ENCODE peak calls at places on chromosome 2, in five cellular contexts. B, M, W, D and Z are unnamed samples.

GRCh38 chr2:175001546-175001945 is 3.6 kb downstream of the CHN1 start:
- DNase-seq in B (no peak), D (no peak), W (no peak), M (no peak), Z (no peak)

GRCh38 chr2:229179598-229179997 is 91.5 kb downstream of the PID1 start:
- DNase-seq in B (no peak), D (no peak), M (no peak), W (no peak), Z (no peak)

GRCh38 chr2:216195565-216195978 is 86.4 kb downstream of the XRCC5 start:
- DNase-seq in W (no peak), D (peak), B (no peak), M (no peak), Z (no peak)

GRCh38 chr2:225052703-225053102 is 10.4 kb upstream of the DOCK10 start:
- DNase-seq in M (no peak), W (no peak), B (peak), D (no peak), Z (no peak)

GRCh38 chr2:20093263-20094141 is 42.1 kb upstream of the LAPTM4A start:
- DNase-seq in M (no peak), D (peak), W (no peak), B (no peak), Z (peak)

GRCh38 chr2:112622528-112622849 is 23.2 kb upstream of the SLC20A1 start:
- DNase-seq in W (no peak), M (no peak), B (no peak), D (peak), Z (no peak)

GRCh38 chr2:232573821-232574435 is 23.4 kb downstream of the EIF4E2 start:
- DNase-seq in B (no peak), D (no peak), W (no peak), M (no peak), Z (no peak)

GRCh38 chr2:239273280-239274234 is 127.3 kb downstream of the HDAC4 start:
- DNase-seq in B (no peak), D (no peak), M (no peak), W (no peak), Z (no peak)

GRCh38 chr2:223649941-223650530 is 47.9 kb upstream of the SCG2 start:
- DNase-seq in M (no peak), W (no peak), B (no peak), D (no peak), Z (no peak)

GRCh38 chr2:85893428-85894258 is 4.9 kb upstream of the ST3GAL5 start:
- DNase-seq in M (no peak), W (no peak), B (no peak), D (peak), Z (no peak)

GRCh38 chr2:174473796-174474195 is 13.0 kb downstream of the GPR155 start:
- DNase-seq in B (no peak), W (no peak), M (no peak), D (no peak), Z (no peak)

GRCh38 chr2:208466133-208466919 is 59.7 kb downstream of the PTH2R start:
- DNase-seq in D (peak), B (no peak), M (no peak), W (peak), Z (peak)

GRCh38 chr2:140122001-140122400 is 1341.8 kb upstream of the NXPH2 start:
- DNase-seq in W (no peak), B (no peak), D (no peak), M (no peak), Z (peak)

GRCh38 chr2:66305714-66306113 is 129.2 kb upstream of the MEIS1 start:
- DNase-seq in W (no peak), M (no peak), D (no peak), B (no peak), Z (no peak)

GRCh38 chr2:24830351-24830750 is 37.1 kb downstream of the CENPO start:
- DNase-seq in D (no peak), B (no peak), W (no peak), M (no peak), Z (no peak)
- TF ChIP-seq CTCF in D (no peak), B (no peak), W (no peak), M (no peak), Z (no peak)

DNA sequence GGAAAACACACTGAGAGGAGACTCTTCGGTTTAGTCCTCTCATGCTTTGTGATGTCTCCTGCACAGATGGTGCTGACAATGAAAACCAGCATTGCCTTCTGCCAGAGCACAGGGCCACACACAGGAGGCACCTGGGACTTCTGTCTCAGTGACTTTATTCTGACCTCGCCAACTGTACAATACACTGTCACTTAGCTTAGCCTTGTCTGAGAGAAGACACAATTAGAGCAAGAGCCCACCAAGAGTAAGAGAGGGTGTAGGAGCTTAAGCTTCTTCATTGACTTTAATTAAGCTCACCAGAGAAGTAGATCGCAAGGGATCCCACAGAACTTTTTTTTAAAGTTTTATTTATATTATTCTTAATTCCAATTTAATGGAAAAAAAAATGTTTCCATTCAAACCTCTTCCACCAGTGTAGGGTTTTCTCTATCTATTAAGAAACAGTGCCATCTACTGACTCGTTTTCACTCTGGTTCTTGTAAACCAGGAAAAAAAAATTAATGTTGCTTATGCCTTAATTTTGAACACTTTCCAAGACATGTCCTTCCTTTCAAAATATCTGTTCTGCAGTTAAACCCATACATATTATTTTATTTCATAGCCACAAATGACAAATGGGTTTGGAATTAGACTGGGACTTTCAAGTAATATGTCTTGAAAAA is 42.4 kb upstream of the DDX18 start:
- DNase-seq in B (no peak), W (no peak), D (peak), M (no peak), Z (no peak)
- TF ChIP-seq CTCF in B (no peak), W (no peak), D (peak), M (no peak), Z (peak)

GRCh38 chr2:156349605-156350004 is 17.1 kb upstream of the NR4A2 start:
- DNase-seq in W (no peak), D (no peak), B (no peak), M (no peak), Z (no peak)
- TF ChIP-seq CTCF in W (no peak), D (no peak), B (no peak), M (no peak), Z (no peak)

GRCh38 chr2:70785137-70785911 is 5.1 kb downstream of the FIGLA start:
- DNase-seq in D (peak), M (no peak), W (no peak), B (peak), Z (peak)
- TF ChIP-seq CTCF in D (no peak), M (no peak), W (peak), B (no peak), Z (peak)

GRCh38 chr2:52454962-52455361 is 1312.6 kb upstream of the CHAC2 start:
- DNase-seq in W (no peak), B (no peak), M (no peak), D (no peak), Z (no peak)

GRCh38 chr2:52452201-52452600 is 1315.4 kb upstream of the CHAC2 start:
- DNase-seq in W (no peak), M (no peak), B (no peak), D (no peak), Z (no peak)

GRCh38 chr2:52456759-52457377 is 1310.7 kb upstream of the CHAC2 start:
- DNase-seq in W (no peak), M (no peak), D (no peak), B (no peak), Z (no peak)
- TF ChIP-seq CTCF in W (no peak), M (no peak), D (no peak), B (no peak), Z (no peak)

GRCh38 chr2:18149660-18150246 is 271.3 kb downstream of the KCNS3 start:
- DNase-seq in B (no peak), D (peak), W (no peak), M (no peak), Z (no peak)
- TF ChIP-seq CTCF in B (no peak), D (peak), W (peak), M (peak), Z (peak)